ENCODE peak calls at places on chromosomes 11 and 22, in eight cellular contexts. D, R, E, M, J, W, H and Q are unnamed samples.

GRCh38 chr11:926341-926916 is 759 bp downstream of the AP2A2 start:
- DNase-seq in J (peak), M (peak), E (peak), D (peak), R (no peak), W (no peak), H (no peak), Q (no peak)

GRCh38 chr11:65630215-65630614 is 7.7 kb upstream of the SIPA1 start:
- DNase-seq in H (no peak), E (no peak), R (no peak), M (no peak), D (no peak), W (no peak), J (no peak), Q (no peak)

GRCh38 chr11:27216268-27217149 is 146.5 kb downstream of the CCDC34 start:
- DNase-seq in R (no peak), J (peak), W (no peak), E (peak), M (peak), D (peak), H (no peak), Q (no peak)

GRCh38 chr11:66036334-66036710 is 10.0 kb upstream of the CATSPER1 start:
- DNase-seq in J (no peak), D (no peak), E (no peak), H (no peak), W (no peak), R (no peak), M (no peak), Q (no peak)

GRCh38 chr22:26656896-26657851 is at the start of gene MIAT:
- DNase-seq in E (peak), M (peak), D (no peak), H (peak), J (no peak), R (no peak), W (no peak), Q (no peak)

GRCh38 chr11:129846508-129847335 is 31.1 kb downstream of the TMEM45B start:
- DNase-seq in E (no peak), M (peak), J (peak), H (no peak), W (peak), R (peak), D (peak), Q (no peak)

GRCh38 chr11:59273008-59273841 is 60.5 kb upstream of the MPEG1 start:
- DNase-seq in H (no peak), W (no peak), E (no peak), M (no peak), R (no peak), J (no peak), D (no peak), Q (peak)

GRCh38 chr11:122023614-122024250 is 92.3 kb downstream of the BLID start:
- DNase-seq in J (no peak), R (no peak), H (no peak), M (no peak), W (no peak), D (no peak), E (no peak), Q (no peak)

GRCh38 chr11:115242982-115243381 is 261.2 kb downstream of the CADM1 start:
- DNase-seq in W (no peak), R (no peak), E (no peak), J (no peak), M (no peak), H (no peak), D (no peak), Q (no peak)

GRCh38 chr22:20510811-20511577 is 3.6 kb downstream of the MED15 start:
- DNase-seq in W (no peak), M (no peak), R (no peak), H (no peak), J (no peak), E (no peak), D (no peak), Q (no peak)

GRCh38 chr11:63132985-63133775 is 10.8 kb downstream of the SLC22A24 start:
- DNase-seq in H (no peak), M (no peak), D (no peak), E (no peak), R (no peak), J (no peak), W (no peak), Q (no peak)

GRCh38 chr11:78350101-78350645 is 67.4 kb downstream of the GAB2 start:
- DNase-seq in R (peak), M (peak), W (no peak), E (no peak), D (no peak), J (peak), H (no peak), Q (no peak)

GRCh38 chr11:1573077-1573846 is 1.2 kb upstream of the DUSP8 start:
- DNase-seq in R (no peak), E (no peak), J (no peak), W (no peak), H (peak), D (no peak), M (no peak), Q (no peak)

GRCh38 chr11:26778000-26778757 is 56.3 kb upstream of the SLC5A12 start:
- DNase-seq in J (peak), D (peak), R (peak), M (peak), H (no peak), E (no peak), W (peak), Q (no peak)

GRCh38 chr22:18091916-18092526 is 14.2 kb downstream of the PEX26 start:
- DNase-seq in E (peak), J (peak), H (peak), D (peak), W (peak), M (peak), R (no peak), Q (no peak)

GRCh38 chr11:1276061-1276790 is 33.2 kb downstream of the TOLLIP start:
- DNase-seq in M (no peak), E (peak), D (no peak), J (no peak), H (no peak), R (no peak), W (no peak), Q (no peak)

GRCh38 chr11:65021509-65021908 is 5.7 kb upstream of the SNX15 start:
- DNase-seq in M (no peak), E (no peak), D (no peak), J (no peak), W (no peak), H (no peak), R (no peak), Q (no peak)

GRCh38 chr22:41429232-41429945 is 17.2 kb downstream of the TOB2 start:
- DNase-seq in R (no peak), D (no peak), W (no peak), M (no peak), H (no peak), E (peak), J (no peak), Q (no peak)

GRCh38 chr11:2999464-2999998 is 7.4 kb upstream of the NAP1L4 start:
- DNase-seq in D (no peak), E (no peak), J (no peak), M (no peak), W (no peak), H (no peak), R (no peak), Q (no peak)

GRCh38 chr11:128757235-128757711 is 63.4 kb downstream of the FLI1 start:
- DNase-seq in H (peak), E (no peak), W (no peak), J (peak), D (no peak), R (no peak), M (peak), Q (peak)
- TF ChIP-seq CTCF in H (peak), E (no peak), W (peak), J (peak), D (peak), R (peak), M (no peak), Q (peak)

GRCh38 chr22:29208502-29208862 is 2.8 kb downstream of the EMID1 start:
- DNase-seq in R (no peak), D (no peak), H (no peak), E (no peak), J (no peak), W (no peak), M (no peak), Q (peak)
- TF ChIP-seq CTCF in R (peak), D (peak), H (no peak), E (no peak), J (peak), W (peak), M (no peak), Q (no peak)

GRCh38 chr11:70872950-70873735 is 379.2 kb downstream of the SHANK2 start:
- DNase-seq in E (no peak), W (no peak), M (no peak), H (no peak), J (no peak), D (no peak), R (no peak), Q (no peak)

GRCh38 chr11:70872299-70872698 is 380.1 kb downstream of the SHANK2 start:
- DNase-seq in H (no peak), D (no peak), E (peak), M (no peak), J (no peak), R (no peak), W (no peak), Q (no peak)

GRCh38 chr11:70871881-70872280 is 380.5 kb downstream of the SHANK2 start:
- DNase-seq in D (no peak), H (no peak), J (no peak), R (no peak), E (peak), W (no peak), M (no peak), Q (no peak)

GRCh38 chr11:70876685-70877084 is 375.7 kb downstream of the SHANK2 start:
- DNase-seq in M (no peak), R (no peak), D (no peak), H (no peak), W (no peak), E (no peak), J (no peak), Q (no peak)

GRCh38 chr11:70873736-70874412 is 378.5 kb downstream of the SHANK2 start:
- DNase-seq in D (no peak), J (no peak), W (no peak), H (no peak), R (no peak), M (no peak), E (no peak), Q (no peak)
- TF ChIP-seq CTCF in D (no peak), J (no peak), W (no peak), H (no peak), R (no peak), M (no peak), E (no peak), Q (no peak)

DNA sequence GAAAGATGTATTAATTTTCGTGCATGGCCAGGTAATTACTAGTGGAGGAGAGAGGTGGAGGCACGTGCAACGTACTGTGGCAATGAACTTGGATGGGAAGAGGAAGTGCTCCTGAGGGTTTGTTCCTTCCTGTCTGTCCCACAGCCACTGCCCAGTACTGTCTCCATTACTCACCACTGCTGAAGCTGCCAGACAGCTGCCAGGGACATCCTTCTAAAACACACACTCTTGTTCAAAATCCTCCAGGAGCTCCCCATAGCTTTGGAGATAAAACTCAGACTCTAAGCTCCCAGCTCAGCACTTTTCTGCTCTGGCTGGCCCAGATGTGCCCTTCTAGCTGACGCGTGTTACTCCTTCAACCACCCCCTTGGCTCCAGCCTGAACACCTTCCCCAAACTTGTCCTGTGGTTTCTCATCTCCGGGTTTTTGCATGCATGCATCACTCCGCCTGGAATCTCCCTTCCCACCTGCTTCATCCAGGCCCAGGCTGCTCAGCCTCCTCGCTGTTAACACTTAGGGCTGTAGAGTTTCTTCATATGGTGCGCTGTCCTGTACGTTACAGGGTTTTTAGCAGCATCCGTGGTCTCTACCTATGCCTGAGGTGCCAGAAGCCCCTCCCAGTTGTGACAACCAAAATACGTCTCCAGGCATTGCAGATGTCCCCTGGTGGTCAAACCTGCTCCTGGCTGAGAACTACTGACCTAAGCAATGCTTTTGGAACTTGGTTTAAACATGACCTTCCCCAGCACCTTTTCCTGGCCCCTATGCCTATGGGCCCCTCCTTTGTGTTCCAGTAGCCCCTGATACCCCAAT is 69.5 kb downstream of the C11orf91 start:
- DNase-seq in R (no peak), E (no peak), H (no peak), M (no peak), W (no peak), J (no peak), D (no peak), Q (no peak)
- TF ChIP-seq CTCF in R (no peak), E (no peak), H (no peak), M (no peak), W (peak), J (no peak), D (no peak), Q (no peak)

GRCh38 chr11:61080986-61081590 is 21.2 kb upstream of the CD5 start:
- DNase-seq in W (no peak), D (no peak), M (no peak), J (no peak), R (no peak), E (no peak), H (no peak), Q (no peak)
- TF ChIP-seq CTCF in W (no peak), D (no peak), M (no peak), J (no peak), R (no peak), E (no peak), H (no peak), Q (no peak)